ENCODE peak calls at places on chromosomes 1 and 21, in eight cellular contexts. C is A549, J is GM23338, L is SK-N-SH, I is K562, Q is HCT116, S is HepG2, T is GM12878. F is an unnamed sample.

GRCh38 chr1:208052135-208052534 is 141.2 kb upstream of the CD34 start:
- DNase-seq in C (no peak), J (no peak), L (no peak), I (no peak), Q (no peak), S (no peak), T (no peak), F (no peak)

GRCh38 chr1:78830321-78830720 is 176.2 kb downstream of the ADGRL4 start:
- DNase-seq in C (no peak), J (peak), L (no peak), I (no peak), Q (no peak), S (no peak), T (no peak), F (no peak)

GRCh38 chr1:167221126-167221803 is 579 bp downstream of the POU2F1 start:
- DNase-seq in C (no peak), J (peak), L (peak), I (peak), Q (no peak), S (no peak), T (no peak), F (no peak)

GRCh38 chr1:202031796-202032195 is 21.4 kb downstream of the ELF3 start:
- DNase-seq in C (no peak), J (no peak), L (no peak), I (no peak), Q (no peak), S (no peak), T (no peak), F (no peak)

GRCh38 chr1:30242722-30243465 is 480.5 kb downstream of the MATN1 start:
- DNase-seq in C (peak), J (no peak), L (no peak), I (no peak), Q (no peak), S (no peak), T (no peak), F (no peak)

GRCh38 chr1:1359668-1360468 is 1.5 kb upstream of the MXRA8 start:
- DNase-seq in C (no peak), J (no peak), L (peak), I (no peak), Q (no peak), S (peak), T (no peak), F (no peak)

GRCh38 chr1:226677121-226678020 is 61.7 kb downstream of the ITPKB start:
- DNase-seq in C (peak), J (no peak), L (no peak), I (no peak), Q (no peak), S (no peak), T (no peak), F (peak)

GRCh38 chr1:216682694-216683243 is 40.5 kb downstream of the ESRRG start:
- DNase-seq in C (no peak), J (no peak), L (no peak), I (no peak), Q (no peak), S (no peak), T (no peak), F (no peak)

GRCh38 chr21:44700101-44701022 is 3.4 kb downstream of the KRTAP10-12 start:
- DNase-seq in C (no peak), J (no peak), L (peak), I (no peak), Q (no peak), S (peak), T (no peak), F (no peak)

GRCh38 chr1:32761253-32761877 is 55.8 kb downstream of the YARS1 start:
- DNase-seq in C (peak), J (peak), L (peak), I (peak), Q (peak), S (no peak), T (peak), F (no peak)

GRCh38 chr1:178465011-178465410 is 31.8 kb downstream of the CLEC20A start:
- DNase-seq in C (no peak), J (no peak), L (no peak), I (no peak), Q (no peak), S (no peak), T (no peak), F (no peak)

GRCh38 chr1:193019442-193020026 is 39.6 kb downstream of the UCHL5 start:
- DNase-seq in C (peak), J (peak), L (peak), I (peak), Q (peak), S (peak), T (no peak), F (peak)

GRCh38 chr1:175158133-175158532 is 34.4 kb downstream of the KIAA0040 start:
- DNase-seq in C (no peak), J (peak), L (no peak), I (no peak), Q (peak), S (no peak), T (no peak), F (no peak)

GRCh38 chr1:145757420-145757819 is 38.1 kb downstream of the CD160 start:
- DNase-seq in C (no peak), J (no peak), L (no peak), I (no peak), Q (no peak), S (no peak), T (no peak), F (no peak)

GRCh38 chr1:218304281-218305039 is 19.4 kb downstream of the RRP15 start:
- DNase-seq in C (no peak), J (no peak), L (peak), I (peak), Q (no peak), S (no peak), T (no peak), F (no peak)

GRCh38 chr1:178495158-178495557 is 1.6 kb downstream of the CLEC20A start:
- DNase-seq in C (no peak), J (no peak), L (no peak), I (no peak), Q (no peak), S (no peak), T (no peak), F (no peak)

DNA sequence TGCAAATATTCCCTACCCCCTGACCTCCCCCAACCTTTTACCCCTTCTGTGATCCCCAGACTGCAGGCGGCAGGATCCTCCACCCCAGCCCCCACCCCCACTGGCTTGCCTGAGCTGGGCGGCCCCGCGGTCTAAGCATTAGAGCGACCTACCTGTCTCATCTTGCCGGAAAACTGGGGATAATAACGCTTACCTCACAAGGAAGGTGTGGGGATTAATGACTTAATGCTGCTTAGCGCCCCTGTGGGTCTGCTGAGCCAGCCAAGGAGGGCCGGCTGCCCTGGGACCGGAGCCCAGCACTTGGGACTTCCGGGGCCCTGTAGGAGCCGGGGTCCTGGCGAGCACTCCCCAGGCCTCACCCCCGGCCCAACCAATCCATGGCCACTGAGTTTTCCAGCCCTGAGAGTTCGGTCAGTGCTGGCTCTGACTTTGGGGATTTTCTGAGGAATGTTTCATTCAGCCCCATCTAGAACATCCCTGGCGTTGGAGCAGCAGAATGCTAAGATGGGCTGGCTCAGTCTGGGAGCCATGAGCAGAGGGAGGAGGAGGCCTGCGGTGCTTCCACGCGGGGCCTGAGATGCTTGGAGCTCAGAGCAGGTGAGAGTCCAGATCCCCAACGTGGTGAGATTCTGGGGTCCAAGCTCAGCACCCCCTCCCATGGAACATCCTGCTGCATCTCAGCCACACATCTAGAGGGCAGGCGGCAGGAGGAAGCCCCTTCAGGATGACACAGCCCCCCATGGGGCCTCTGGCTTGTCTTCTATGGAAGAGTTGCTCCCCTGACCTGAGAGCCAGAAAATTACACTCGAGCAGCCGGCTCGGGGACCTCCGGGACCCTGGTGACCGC is 97.9 kb downstream of the RIPK4 start:
- DNase-seq in C (no peak), J (no peak), L (no peak), I (no peak), Q (no peak), S (no peak), T (no peak), F (no peak)
- TF ChIP-seq CTCF in C (no peak), J (no peak), L (no peak), I (no peak), Q (no peak), S (no peak), T (no peak), F (no peak)

GRCh38 chr1:2381741-2382620 is 9.4 kb downstream of the MORN1 start:
- DNase-seq in C (peak), J (peak), L (peak), I (peak), Q (peak), S (peak), T (no peak), F (no peak)
- TF ChIP-seq REST in C (no peak), J (no peak), L (no peak), I (no peak), Q (no peak), S (no peak), T (no peak), F (no peak)

GRCh38 chr1:245155186-245156040 is 628 bp downstream of the KIF26B start:
- DNase-seq in C (peak), J (peak), L (peak), I (peak), Q (no peak), S (no peak), T (no peak), F (peak)

GRCh38 chr1:245153645-245154428 is 948 bp upstream of the KIF26B start:
- DNase-seq in C (peak), J (peak), L (peak), I (peak), Q (no peak), S (no peak), T (no peak), F (no peak)

GRCh38 chr1:245154429-245155185 is at the start of gene KIF26B:
- DNase-seq in C (peak), J (peak), L (peak), I (peak), Q (no peak), S (peak), T (no peak), F (peak)

GRCh38 chr1:245156041-245156735 is 1.4 kb downstream of the KIF26B start:
- DNase-seq in C (peak), J (peak), L (peak), I (peak), Q (peak), S (peak), T (no peak), F (peak)

DNA sequence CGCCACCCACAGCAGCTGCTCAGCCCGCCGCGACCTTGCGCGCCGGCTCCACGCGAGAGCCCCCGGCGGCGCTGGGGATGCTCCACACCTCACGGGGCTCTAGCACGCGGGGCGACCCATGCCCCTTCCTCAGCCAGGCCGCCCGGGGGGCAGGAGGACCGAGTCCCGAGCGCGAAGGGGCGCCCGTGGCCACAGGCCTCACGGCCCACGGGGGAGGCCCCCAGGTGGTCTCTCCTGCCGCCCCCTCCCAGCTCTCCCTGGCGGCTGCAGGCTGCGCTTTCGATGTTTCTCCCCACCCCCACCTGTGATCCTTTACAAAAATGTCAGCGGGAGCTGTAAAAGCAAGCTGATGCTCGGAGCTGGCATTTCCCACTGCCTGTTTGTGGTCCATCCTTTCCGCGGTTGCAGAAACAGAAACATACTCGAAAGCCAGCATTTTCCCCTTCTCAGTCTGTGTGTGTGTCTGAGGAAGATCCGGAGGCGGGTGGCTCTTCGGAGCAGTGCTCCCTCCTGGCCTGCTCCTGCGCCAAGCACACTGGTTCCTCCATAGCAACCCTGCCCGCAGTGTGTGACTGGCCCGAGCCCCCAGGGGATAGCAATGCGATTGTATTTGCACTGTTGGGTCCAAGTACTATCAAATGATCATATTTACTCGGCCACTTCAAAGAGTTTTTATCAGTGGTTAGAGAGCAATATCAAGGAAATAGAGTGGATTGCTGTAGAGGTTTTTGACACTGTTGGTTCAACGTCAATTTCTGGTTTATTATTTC is 2.1 kb downstream of the KIF26B start:
- DNase-seq in C (no peak), J (peak), L (peak), I (no peak), Q (no peak), S (peak), T (no peak), F (no peak)
- TF ChIP-seq CTCF in C (peak), J (no peak), L (no peak), I (no peak), Q (no peak), S (no peak), T (no peak), F (no peak)

DNA sequence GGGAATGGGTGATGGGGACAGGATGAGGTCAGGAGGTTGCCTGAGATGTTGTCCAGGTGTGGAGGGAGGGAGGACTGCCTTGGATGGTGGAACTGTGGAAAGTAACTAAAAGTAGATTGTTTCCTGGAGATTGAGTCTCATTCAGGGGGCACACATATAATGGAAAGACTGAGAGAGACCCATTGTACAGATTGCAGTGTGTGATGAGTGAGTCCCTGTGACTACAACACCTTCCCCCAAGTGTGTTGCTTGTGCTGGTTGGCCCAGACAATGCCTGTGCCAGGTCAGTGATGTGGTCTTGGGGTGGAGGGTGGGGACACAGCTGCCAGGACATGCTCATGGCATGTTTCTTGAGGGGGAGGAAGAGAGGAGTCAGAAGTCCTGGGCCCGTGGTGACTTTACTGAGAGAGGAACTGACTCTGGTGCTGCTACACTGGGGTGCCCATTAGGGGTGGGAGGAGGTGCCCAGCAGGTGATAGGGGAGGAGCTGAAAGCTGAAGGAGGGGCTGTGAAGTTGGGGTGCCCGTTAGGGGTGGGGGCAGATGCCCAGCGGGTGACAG is 5.2 kb downstream of the SNAP47 start:
- DNase-seq in C (no peak), J (no peak), L (no peak), I (no peak), Q (no peak), S (no peak), T (no peak), F (no peak)
- TF ChIP-seq REST in C (no peak), J (no peak), L (no peak), I (no peak), Q (no peak), S (no peak), T (no peak), F (no peak)

DNA sequence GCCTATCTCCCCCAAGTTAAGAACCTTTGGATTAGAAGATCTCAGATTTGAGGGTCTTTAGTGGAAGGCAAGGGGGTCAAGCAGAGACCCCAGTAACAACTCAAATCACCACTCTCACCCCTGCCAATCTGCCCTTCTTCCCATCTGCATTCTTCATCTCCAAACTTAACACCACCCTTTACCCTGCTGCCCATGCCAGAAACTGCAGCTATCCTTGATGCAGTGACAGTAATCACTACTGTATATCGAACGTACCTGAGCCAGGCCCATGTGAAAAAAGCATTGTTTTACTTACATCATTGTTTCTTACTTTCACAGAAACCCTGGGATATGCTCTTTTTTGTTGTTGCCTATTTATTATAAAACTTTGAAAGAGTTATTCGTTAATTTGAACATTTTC is 26.5 kb downstream of the NSUN4 start:
- DNase-seq in C (no peak), J (no peak), L (no peak), I (no peak), Q (no peak), S (no peak), T (no peak), F (no peak)
- TF ChIP-seq CTCF in C (no peak), J (no peak), L (no peak), I (no peak), Q (peak), S (no peak), T (no peak), F (no peak)

DNA sequence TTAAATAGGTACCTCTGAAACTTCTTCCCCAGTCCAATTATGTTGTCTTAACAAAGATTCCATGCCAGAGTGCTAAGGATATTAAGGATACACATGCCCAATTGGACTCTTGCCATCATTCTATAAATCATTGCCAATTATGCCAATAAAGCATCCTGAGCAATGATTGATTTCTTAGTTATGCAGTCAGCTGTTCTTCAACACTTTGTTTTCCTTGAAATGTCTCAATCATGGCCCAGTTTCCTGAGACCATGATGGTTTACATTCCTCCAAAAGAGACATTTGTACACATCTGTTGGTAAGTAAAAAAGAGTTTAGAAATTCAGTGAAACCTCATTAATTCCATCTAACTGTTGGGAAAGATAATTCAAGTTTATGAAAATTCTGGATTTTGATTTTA is 180.4 kb upstream of the PKN2 start:
- DNase-seq in C (no peak), J (no peak), L (no peak), I (no peak), Q (no peak), S (no peak), T (no peak), F (no peak)
- TF ChIP-seq REST in C (no peak), J (no peak), L (no peak), I (no peak), Q (no peak), S (no peak), T (no peak), F (no peak)